ENCODE peak calls at places on chromosomes 7 and 10, in four cellular contexts. U is K562, B is GM12878, Y is GM12891. M is an unnamed sample.

GRCh38 chr7:134789967-134790685 is 10.7 kb downstream of the CALD1 start:
- DNase-seq in U (no peak), B (no peak), Y (no peak), M (no peak)

GRCh38 chr10:68597407-68597806 is 37.3 kb downstream of the TET1 start:
- DNase-seq in U (no peak), B (no peak), Y (no peak), M (no peak)

GRCh38 chr7:21617916-21618390 is 75.1 kb downstream of the DNAH11 start:
- DNase-seq in U (no peak), B (no peak), Y (no peak), M (no peak)

GRCh38 chr10:103295391-103296044 is 18.6 kb downstream of the INA start:
- DNase-seq in U (no peak), B (no peak), Y (no peak), M (no peak)

GRCh38 chr7:150685219-150686029 is at the start of gene GIMAP2:
- DNase-seq in U (no peak), B (no peak), Y (peak), M (peak)

GRCh38 chr10:93816123-93816747 is 58.5 kb downstream of the LGI1 start:
- DNase-seq in U (peak), B (no peak), Y (peak), M (peak)

GRCh38 chr10:33612551-33612950 is 278.1 kb upstream of the NRP1 start:
- DNase-seq in U (no peak), B (no peak), Y (no peak), M (no peak)

GRCh38 chr10:95517536-95518454 is 43.4 kb downstream of the SORBS1 start:
- DNase-seq in U (peak), B (no peak), Y (no peak), M (no peak)

GRCh38 chr7:123533929-123534382 is 439 bp downstream of the IQUB start:
- DNase-seq in U (no peak), B (no peak), Y (no peak), M (no peak)

GRCh38 chr7:3134715-3135114 is 91.0 kb upstream of the CARD11 start:
- DNase-seq in U (no peak), B (no peak), Y (no peak), M (no peak)

GRCh38 chr7:77439572-77439971 is 23.4 kb upstream of the GSAP start:
- DNase-seq in U (no peak), B (no peak), Y (no peak), M (no peak)

GRCh38 chr10:51001587-51001986 is 72.7 kb upstream of the PRKG1 start:
- DNase-seq in U (peak), B (no peak), Y (no peak), M (no peak)

GRCh38 chr10:96967847-96968246 is 135.7 kb downstream of the LCOR start:
- DNase-seq in U (no peak), B (no peak), Y (no peak), M (no peak)

GRCh38 chr7:64873517-64873916 is 29.6 kb upstream of the ZNF273 start:
- DNase-seq in U (no peak), B (no peak), Y (no peak), M (no peak)

GRCh38 chr7:20218261-20218660 is 1.1 kb upstream of the MACC1 start:
- DNase-seq in U (no peak), B (no peak), Y (no peak), M (no peak)

GRCh38 chr7:50730459-50731400 is 52.0 kb downstream of the GRB10 start:
- DNase-seq in U (no peak), B (no peak), Y (no peak), M (no peak)

GRCh38 chr10:44467900-44468299 is 83.0 kb upstream of the CXCL12 start:
- DNase-seq in U (no peak), B (no peak), Y (no peak), M (no peak)

GRCh38 chr10:25934673-25935139 is 677 bp downstream of the MYO3A start:
- DNase-seq in U (peak), B (no peak), Y (peak), M (no peak)

GRCh38 chr10:86219271-86219670 is 147.3 kb downstream of the GRID1 start:
- DNase-seq in U (no peak), B (no peak), Y (no peak), M (no peak)

GRCh38 chr10:11901454-11902431 is 78.6 kb downstream of the PROSER2 start:
- DNase-seq in U (peak), B (no peak), Y (no peak), M (no peak)

GRCh38 chr7:138000081-138000701 is 1.7 kb downstream of the CREB3L2 start:
- DNase-seq in U (peak), B (no peak), Y (no peak), M (peak)

GRCh38 chr10:61935085-61935484 is 33.6 kb downstream of the ARID5B start:
- DNase-seq in U (no peak), B (no peak), Y (no peak), M (no peak)

GRCh38 chr10:96619803-96620773 is 33.3 kb upstream of the TM9SF3 start:
- DNase-seq in U (no peak), B (no peak), Y (no peak), M (no peak)

GRCh38 chr7:11466517-11467105 is 365.4 kb downstream of the THSD7A start:
- DNase-seq in U (no peak), B (no peak), Y (no peak), M (no peak)

GRCh38 chr7:40073239-40073638 is 61.2 kb downstream of the MPLKIP start:
- DNase-seq in U (no peak), B (no peak), Y (no peak), M (no peak)

GRCh38 chr7:22127835-22128527 is 182.3 kb upstream of the CDCA7L start:
- DNase-seq in U (no peak), B (no peak), Y (no peak), M (no peak)

GRCh38 chr10:34710391-34710751 is 104.7 kb downstream of the PARD3 start:
- DNase-seq in U (no peak), B (no peak), Y (no peak), M (no peak)

GRCh38 chr10:6464862-6465430 is 115.1 kb downstream of the PRKCQ start:
- DNase-seq in U (peak), B (no peak), Y (no peak), M (no peak)

GRCh38 chr7:21704362-21704761 is 161.5 kb downstream of the DNAH11 start:
- DNase-seq in U (no peak), B (no peak), Y (no peak), M (no peak)

GRCh38 chr10:33136271-33136670 is 178.2 kb upstream of the ITGB1 start:
- DNase-seq in U (no peak), B (peak), Y (no peak), M (no peak)

GRCh38 chr7:138729444-138729843 is 28.3 kb upstream of the SVOPL start:
- DNase-seq in U (no peak), B (no peak), Y (no peak), M (no peak)

GRCh38 chr10:124666494-124666893 is 77.7 kb downstream of the FAM53B start:
- DNase-seq in U (no peak), B (no peak), Y (no peak), M (no peak)

GRCh38 chr7:29017666-29018065 is 59.5 kb upstream of the TRIL start:
- DNase-seq in U (no peak), B (no peak), Y (no peak), M (no peak)

GRCh38 chr10:3129581-3130340 is 42.8 kb downstream of the PITRM1 start:
- DNase-seq in U (no peak), B (no peak), Y (no peak), M (no peak)

GRCh38 chr7:120996333-120996982 is 7.9 kb downstream of the CPED1 start:
- DNase-seq in U (no peak), B (no peak), Y (no peak), M (peak)

GRCh38 chr10:122730238-122730637 is 30.6 kb upstream of the C10orf120 start:
- DNase-seq in U (no peak), B (no peak), Y (no peak), M (no peak)

GRCh38 chr10:11104772-11105675 is 87.4 kb downstream of the CELF2 start:
- DNase-seq in U (no peak), B (no peak), Y (no peak), M (no peak)

GRCh38 chr10:131905279-131905595 is 4.4 kb downstream of the PPP2R2D start:
- DNase-seq in U (no peak), B (no peak), Y (no peak), M (no peak)

GRCh38 chr10:22986771-22987542 is 59.1 kb downstream of the ARMC3 start:
- DNase-seq in U (no peak), B (peak), Y (no peak), M (no peak)

GRCh38 chr7:27920281-27920946 is 180.5 kb downstream of the TAX1BP1 start:
- DNase-seq in U (no peak), B (no peak), Y (no peak), M (no peak)

GRCh38 chr7:27918503-27918902 is 178.5 kb downstream of the TAX1BP1 start:
- DNase-seq in U (no peak), B (no peak), Y (no peak), M (no peak)

GRCh38 chr7:27917119-27917518 is 177.2 kb downstream of the TAX1BP1 start:
- DNase-seq in U (no peak), B (no peak), Y (no peak), M (no peak)

GRCh38 chr7:27916372-27916771 is 176.4 kb downstream of the TAX1BP1 start:
- DNase-seq in U (no peak), B (no peak), Y (no peak), M (no peak)

DNA sequence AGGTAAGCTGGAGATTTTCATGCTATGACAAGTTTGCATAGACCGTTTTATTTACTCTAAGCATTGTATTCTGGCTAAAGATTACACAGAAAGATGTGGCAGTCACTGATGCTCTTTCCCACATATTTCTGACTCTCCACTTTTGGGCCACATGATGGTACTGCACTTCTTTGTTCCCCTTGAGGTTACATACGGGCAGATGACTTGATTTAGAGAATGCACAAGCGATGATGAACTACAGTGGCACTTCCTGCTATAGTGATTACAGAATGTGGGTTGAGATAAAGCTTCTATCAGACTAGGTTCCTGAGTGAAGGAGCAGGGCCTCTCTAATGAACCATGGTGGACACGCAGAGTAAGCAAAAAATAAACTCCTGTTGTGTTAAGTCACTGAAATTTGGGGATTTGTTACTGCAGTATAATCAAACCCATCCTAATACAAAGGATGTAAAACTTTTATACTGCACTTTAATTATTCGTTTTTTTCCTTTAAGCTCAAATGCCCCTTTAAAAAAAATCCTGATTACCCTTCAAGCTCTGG is 177.9 kb downstream of the TAX1BP1 start:
- DNase-seq in U (no peak), B (no peak), Y (no peak), M (no peak)
- TF ChIP-seq SPI1 in U (no peak), B (no peak), Y (no peak), M (no peak)

GRCh38 chr7:101519324-101520017 is 109.6 kb downstream of the MYL10 start:
- DNase-seq in U (no peak), B (no peak), Y (no peak), M (no peak)
- TF ChIP-seq SPI1 in U (no peak), B (no peak), Y (no peak), M (no peak)

DNA sequence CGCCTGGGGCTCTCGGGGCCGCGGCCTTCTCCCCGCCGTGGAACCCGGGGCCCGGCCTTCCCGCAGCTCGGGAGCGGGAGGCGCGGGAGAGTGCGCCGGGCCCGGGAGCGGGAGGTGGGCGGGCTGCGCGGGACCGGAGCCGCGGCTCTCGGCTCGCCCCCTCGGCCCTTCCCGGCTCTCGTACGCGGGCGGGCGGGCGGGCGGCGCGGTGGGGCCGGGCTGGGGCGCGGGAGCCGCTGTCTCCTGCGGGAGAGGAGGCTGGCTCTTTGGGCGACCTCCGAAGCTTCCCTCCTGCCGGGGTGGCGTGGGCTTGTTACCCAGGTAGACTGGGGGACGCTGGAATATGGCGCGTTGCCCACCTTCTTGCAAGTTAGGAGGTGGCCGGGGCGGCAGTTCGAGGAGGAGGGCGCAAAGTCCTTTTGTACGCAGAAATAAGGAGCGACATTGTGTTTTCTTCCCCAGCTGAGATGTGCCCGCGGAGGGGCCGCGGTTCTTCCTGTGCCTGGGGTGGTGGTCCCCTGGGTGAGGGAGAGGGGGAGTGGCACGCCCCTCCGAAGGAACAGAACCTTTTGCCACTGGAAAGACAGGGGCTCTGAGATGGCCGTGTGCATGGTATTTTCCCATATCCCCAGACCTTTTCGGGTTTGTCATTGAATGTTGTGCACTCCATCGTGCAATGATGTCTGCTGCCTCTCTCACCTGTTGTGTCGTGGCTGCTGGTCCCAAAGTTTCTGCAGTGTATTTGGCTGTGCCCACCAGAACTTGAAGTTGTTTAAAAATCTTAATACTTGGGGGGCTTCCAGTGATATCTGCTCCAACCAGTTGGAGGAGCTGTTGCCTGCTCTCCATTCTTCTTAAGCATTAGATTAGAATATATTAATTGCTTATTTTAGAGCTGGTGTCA is 844 bp downstream of the NRF1 start:
- DNase-seq in U (no peak), B (no peak), Y (no peak), M (no peak)
- TF ChIP-seq SPI1 in U (no peak), B (no peak), Y (no peak), M (no peak)

GRCh38 chr10:118799779-118800178 is 45.0 kb upstream of the CACUL1 start:
- DNase-seq in U (no peak), B (no peak), Y (no peak), M (no peak)
- TF ChIP-seq SPI1 in U (no peak), B (no peak), Y (no peak), M (no peak)

GRCh38 chr7:16078076-16078952 is 343.0 kb downstream of the CRPPA start:
- DNase-seq in U (peak), B (no peak), Y (no peak), M (peak)
- TF ChIP-seq SPI1 in U (no peak), B (no peak), Y (no peak), M (no peak)

GRCh38 chr10:17075510-17075909 is 54.1 kb downstream of the CUBN start:
- DNase-seq in U (no peak), B (no peak), Y (no peak), M (peak)

GRCh38 chr10:17076626-17077025 is 53.0 kb downstream of the CUBN start:
- DNase-seq in U (no peak), B (no peak), Y (no peak), M (no peak)

GRCh38 chr10:17075975-17076374 is 53.6 kb downstream of the CUBN start:
- DNase-seq in U (no peak), B (no peak), Y (no peak), M (no peak)

GRCh38 chr10:17077905-17078289 is 51.7 kb downstream of the CUBN start:
- DNase-seq in U (no peak), B (no peak), Y (no peak), M (no peak)

DNA sequence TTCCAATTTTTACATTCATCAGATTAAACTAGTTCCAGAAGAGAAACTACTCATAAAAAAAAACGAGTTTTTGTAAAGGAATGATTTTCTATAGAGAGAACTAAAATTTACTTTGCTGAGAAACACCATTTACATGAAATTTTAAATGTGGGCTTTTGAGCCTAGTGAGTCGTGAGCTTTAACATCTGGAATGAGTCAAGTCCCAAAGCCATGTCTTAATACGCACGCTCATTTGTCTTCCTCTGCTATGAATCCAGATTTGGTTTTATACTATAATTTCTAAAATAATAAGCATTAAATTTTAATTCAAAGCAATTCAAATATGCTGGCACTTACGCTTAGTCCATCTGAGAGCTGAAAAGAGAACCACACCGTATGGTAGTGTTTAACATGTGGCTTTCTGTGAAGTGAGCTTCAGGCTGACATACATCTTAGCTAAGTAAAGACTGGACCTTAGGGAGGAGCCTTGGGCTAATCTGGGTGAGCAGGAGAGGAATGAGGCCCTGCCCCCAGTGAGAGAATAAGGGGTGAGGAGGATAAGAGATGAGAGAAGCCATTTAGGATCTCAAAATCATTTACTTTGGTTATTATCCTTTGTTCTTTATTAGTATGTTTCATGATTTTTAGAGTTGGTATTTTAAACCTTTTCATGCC is 52.2 kb downstream of the CUBN start:
- DNase-seq in U (no peak), B (no peak), Y (no peak), M (no peak)
- TF ChIP-seq SPI1 in U (no peak), B (no peak), Y (no peak), M (no peak)

DNA sequence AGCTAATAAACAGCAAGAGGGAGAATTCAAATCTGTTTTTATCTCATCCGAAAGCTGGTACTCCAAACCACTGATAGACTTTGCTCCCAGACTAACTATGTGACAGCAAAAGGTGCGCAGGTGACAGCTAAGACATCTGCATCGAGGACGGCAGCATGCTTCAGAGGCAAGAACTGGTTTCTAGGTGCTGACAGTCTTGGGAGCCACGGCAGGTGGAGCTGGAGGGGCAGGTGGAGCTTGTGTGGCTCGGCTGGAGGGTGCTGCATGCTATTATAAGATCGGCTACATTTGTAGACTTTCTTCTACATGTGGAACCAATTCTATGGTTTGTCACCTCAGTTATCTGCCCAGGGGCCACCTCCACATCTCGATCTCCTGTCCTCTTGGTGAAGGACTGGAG is 21.8 kb upstream of the MMP21 start:
- DNase-seq in U (no peak), B (no peak), Y (no peak), M (no peak)
- TF ChIP-seq SPI1 in U (no peak), B (no peak), Y (no peak), M (no peak)

M was measured in HL-60.